ENCODE peak calls at places on chromosome 10, in five cellular contexts. One of them, this sample, is unnamed.

GRCh38 chr10:87657370-87657769 is 2.3 kb upstream of the PAPSS2 start:
- DNase-seq in islet precursor cell: no peak
- DNase-seq in stimulated activated CD8-positive, alpha-beta memory T cell treated with anti-CD3 and anti-CD28 coated beads, Interleukin-2, amount 100 ng/mL, for 48 hours: no peak
- DNase-seq in T-helper 9 cell: no peak
- DNase-seq in non-pigmented ciliary epithelial cell: no peak
- DNase-seq in this sample: no peak

GRCh38 chr10:96588601-96589419 is 2.0 kb upstream of the TM9SF3 start:
- DNase-seq in non-pigmented ciliary epithelial cell: no peak
- DNase-seq in stimulated activated CD8-positive, alpha-beta memory T cell treated with anti-CD3 and anti-CD28 coated beads, Interleukin-2, amount 100 ng/mL, for 48 hours: no peak
- DNase-seq in T-helper 9 cell: no peak
- DNase-seq in islet precursor cell: no peak
- DNase-seq in this sample: no peak

GRCh38 chr10:35153723-35154122 is 27.1 kb downstream of the CREM start:
- DNase-seq in islet precursor cell: no peak
- DNase-seq in stimulated activated CD8-positive, alpha-beta memory T cell treated with anti-CD3 and anti-CD28 coated beads, Interleukin-2, amount 100 ng/mL, for 48 hours: no peak
- DNase-seq in non-pigmented ciliary epithelial cell: no peak
- DNase-seq in T-helper 9 cell: no peak
- DNase-seq in this sample: no peak

GRCh38 chr10:93481213-93481930 is 762 bp downstream of the MYOF start:
- DNase-seq in stimulated activated CD8-positive, alpha-beta memory T cell treated with anti-CD3 and anti-CD28 coated beads, Interleukin-2, amount 100 ng/mL, for 48 hours: no peak
- DNase-seq in islet precursor cell: no peak
- DNase-seq in non-pigmented ciliary epithelial cell: no peak
- DNase-seq in T-helper 9 cell: no peak
- DNase-seq in this sample: no peak

GRCh38 chr10:13074562-13075451 is 25.2 kb upstream of the OPTN start:
- DNase-seq in islet precursor cell: peak
- DNase-seq in T-helper 9 cell: peak
- DNase-seq in non-pigmented ciliary epithelial cell: peak
- DNase-seq in stimulated activated CD8-positive, alpha-beta memory T cell treated with anti-CD3 and anti-CD28 coated beads, Interleukin-2, amount 100 ng/mL, for 48 hours: peak
- DNase-seq in this sample: no peak

GRCh38 chr10:50554381-50554994 is 69.3 kb downstream of the SGMS1 start:
- DNase-seq in T-helper 9 cell: no peak
- DNase-seq in islet precursor cell: no peak
- DNase-seq in stimulated activated CD8-positive, alpha-beta memory T cell treated with anti-CD3 and anti-CD28 coated beads, Interleukin-2, amount 100 ng/mL, for 48 hours: no peak
- DNase-seq in non-pigmented ciliary epithelial cell: no peak
- DNase-seq in this sample: no peak

GRCh38 chr10:24133839-24134238 is 75.1 kb upstream of the KIAA1217 start:
- DNase-seq in islet precursor cell: no peak
- DNase-seq in stimulated activated CD8-positive, alpha-beta memory T cell treated with anti-CD3 and anti-CD28 coated beads, Interleukin-2, amount 100 ng/mL, for 48 hours: no peak
- DNase-seq in non-pigmented ciliary epithelial cell: no peak
- DNase-seq in T-helper 9 cell: no peak
- DNase-seq in this sample: no peak

GRCh38 chr10:88207121-88207546 is 343.7 kb downstream of the PTEN start:
- DNase-seq in islet precursor cell: no peak
- DNase-seq in T-helper 9 cell: no peak
- DNase-seq in stimulated activated CD8-positive, alpha-beta memory T cell treated with anti-CD3 and anti-CD28 coated beads, Interleukin-2, amount 100 ng/mL, for 48 hours: no peak
- DNase-seq in non-pigmented ciliary epithelial cell: no peak
- DNase-seq in this sample: peak

GRCh38 chr10:101231092-101231491 is 1.8 kb upstream of the LBX1 start:
- DNase-seq in non-pigmented ciliary epithelial cell: no peak
- DNase-seq in T-helper 9 cell: no peak
- DNase-seq in stimulated activated CD8-positive, alpha-beta memory T cell treated with anti-CD3 and anti-CD28 coated beads, Interleukin-2, amount 100 ng/mL, for 48 hours: no peak
- DNase-seq in islet precursor cell: no peak
- DNase-seq in this sample: no peak

GRCh38 chr10:75847477-75847876 is 416.1 kb downstream of the LRMDA start:
- DNase-seq in stimulated activated CD8-positive, alpha-beta memory T cell treated with anti-CD3 and anti-CD28 coated beads, Interleukin-2, amount 100 ng/mL, for 48 hours: no peak
- DNase-seq in non-pigmented ciliary epithelial cell: no peak
- DNase-seq in T-helper 9 cell: no peak
- DNase-seq in islet precursor cell: no peak
- DNase-seq in this sample: no peak

GRCh38 chr10:83142074-83142563 is 997.2 kb upstream of the GHITM start:
- DNase-seq in T-helper 9 cell: no peak
- DNase-seq in stimulated activated CD8-positive, alpha-beta memory T cell treated with anti-CD3 and anti-CD28 coated beads, Interleukin-2, amount 100 ng/mL, for 48 hours: no peak
- DNase-seq in islet precursor cell: no peak
- DNase-seq in non-pigmented ciliary epithelial cell: no peak
- DNase-seq in this sample: no peak

GRCh38 chr10:132677096-132677904 is 108.6 kb downstream of the NKX6-2 start:
- DNase-seq in non-pigmented ciliary epithelial cell: no peak
- DNase-seq in islet precursor cell: peak
- DNase-seq in T-helper 9 cell: no peak
- DNase-seq in stimulated activated CD8-positive, alpha-beta memory T cell treated with anti-CD3 and anti-CD28 coated beads, Interleukin-2, amount 100 ng/mL, for 48 hours: no peak
- DNase-seq in this sample: no peak

GRCh38 chr10:75878586-75878985 is 447.2 kb downstream of the LRMDA start:
- DNase-seq in islet precursor cell: no peak
- DNase-seq in non-pigmented ciliary epithelial cell: no peak
- DNase-seq in T-helper 9 cell: no peak
- DNase-seq in stimulated activated CD8-positive, alpha-beta memory T cell treated with anti-CD3 and anti-CD28 coated beads, Interleukin-2, amount 100 ng/mL, for 48 hours: no peak
- DNase-seq in this sample: no peak

GRCh38 chr10:125006921-125007391 is 65.0 kb downstream of the ZRANB1 start:
- DNase-seq in stimulated activated CD8-positive, alpha-beta memory T cell treated with anti-CD3 and anti-CD28 coated beads, Interleukin-2, amount 100 ng/mL, for 48 hours: no peak
- DNase-seq in islet precursor cell: no peak
- DNase-seq in T-helper 9 cell: no peak
- DNase-seq in non-pigmented ciliary epithelial cell: no peak
- DNase-seq in this sample: peak

GRCh38 chr10:97422921-97423420 is 3.0 kb upstream of the PGAM1 start:
- DNase-seq in stimulated activated CD8-positive, alpha-beta memory T cell treated with anti-CD3 and anti-CD28 coated beads, Interleukin-2, amount 100 ng/mL, for 48 hours: no peak
- DNase-seq in T-helper 9 cell: no peak
- DNase-seq in non-pigmented ciliary epithelial cell: no peak
- DNase-seq in islet precursor cell: no peak
- DNase-seq in this sample: peak

GRCh38 chr10:31219321-31219720 is 99.7 kb upstream of the ZEB1 start:
- DNase-seq in islet precursor cell: no peak
- DNase-seq in stimulated activated CD8-positive, alpha-beta memory T cell treated with anti-CD3 and anti-CD28 coated beads, Interleukin-2, amount 100 ng/mL, for 48 hours: no peak
- DNase-seq in T-helper 9 cell: no peak
- DNase-seq in non-pigmented ciliary epithelial cell: no peak
- DNase-seq in this sample: no peak

GRCh38 chr10:43913676-43914235 is 265.1 kb upstream of the ZNF32 start:
- DNase-seq in stimulated activated CD8-positive, alpha-beta memory T cell treated with anti-CD3 and anti-CD28 coated beads, Interleukin-2, amount 100 ng/mL, for 48 hours: no peak
- DNase-seq in islet precursor cell: no peak
- DNase-seq in T-helper 9 cell: no peak
- DNase-seq in non-pigmented ciliary epithelial cell: no peak
- DNase-seq in this sample: no peak

GRCh38 chr10:32417906-32418547 is 27.9 kb upstream of the CCDC7 start:
- DNase-seq in islet precursor cell: no peak
- DNase-seq in stimulated activated CD8-positive, alpha-beta memory T cell treated with anti-CD3 and anti-CD28 coated beads, Interleukin-2, amount 100 ng/mL, for 48 hours: no peak
- DNase-seq in non-pigmented ciliary epithelial cell: peak
- DNase-seq in T-helper 9 cell: no peak
- DNase-seq in this sample: peak

GRCh38 chr10:110209926-110210662 is 2.7 kb downstream of the MXI1 start:
- DNase-seq in stimulated activated CD8-positive, alpha-beta memory T cell treated with anti-CD3 and anti-CD28 coated beads, Interleukin-2, amount 100 ng/mL, for 48 hours: peak
- DNase-seq in T-helper 9 cell: peak
- DNase-seq in non-pigmented ciliary epithelial cell: no peak
- DNase-seq in islet precursor cell: peak
- DNase-seq in this sample: no peak

GRCh38 chr10:73772280-73773151 is 9.3 kb upstream of the CHCHD1 start:
- DNase-seq in stimulated activated CD8-positive, alpha-beta memory T cell treated with anti-CD3 and anti-CD28 coated beads, Interleukin-2, amount 100 ng/mL, for 48 hours: peak
- DNase-seq in T-helper 9 cell: peak
- DNase-seq in non-pigmented ciliary epithelial cell: no peak
- DNase-seq in islet precursor cell: peak
- DNase-seq in this sample: peak

GRCh38 chr10:10138685-10139084 is 879.0 kb upstream of the CELF2 start:
- DNase-seq in T-helper 9 cell: no peak
- DNase-seq in islet precursor cell: no peak
- DNase-seq in non-pigmented ciliary epithelial cell: no peak
- DNase-seq in stimulated activated CD8-positive, alpha-beta memory T cell treated with anti-CD3 and anti-CD28 coated beads, Interleukin-2, amount 100 ng/mL, for 48 hours: no peak
- DNase-seq in this sample: no peak

GRCh38 chr10:116627386-116627933 is 6.7 kb downstream of the PNLIPRP2 start:
- DNase-seq in islet precursor cell: peak
- DNase-seq in T-helper 9 cell: no peak
- DNase-seq in stimulated activated CD8-positive, alpha-beta memory T cell treated with anti-CD3 and anti-CD28 coated beads, Interleukin-2, amount 100 ng/mL, for 48 hours: no peak
- DNase-seq in non-pigmented ciliary epithelial cell: no peak
- DNase-seq in this sample: no peak

GRCh38 chr10:50260791-50261281 is 9.5 kb upstream of the ASAH2 start:
- DNase-seq in T-helper 9 cell: no peak
- DNase-seq in non-pigmented ciliary epithelial cell: peak
- DNase-seq in islet precursor cell: no peak
- DNase-seq in stimulated activated CD8-positive, alpha-beta memory T cell treated with anti-CD3 and anti-CD28 coated beads, Interleukin-2, amount 100 ng/mL, for 48 hours: no peak
- DNase-seq in this sample: no peak

GRCh38 chr10:97175586-97175985 is 10.2 kb downstream of the SLIT1 start:
- DNase-seq in islet precursor cell: no peak
- DNase-seq in T-helper 9 cell: no peak
- DNase-seq in stimulated activated CD8-positive, alpha-beta memory T cell treated with anti-CD3 and anti-CD28 coated beads, Interleukin-2, amount 100 ng/mL, for 48 hours: no peak
- DNase-seq in non-pigmented ciliary epithelial cell: no peak
- DNase-seq in this sample: no peak

GRCh38 chr10:13707156-13707881 is 120.6 kb downstream of the PRPF18 start:
- DNase-seq in islet precursor cell: peak
- DNase-seq in T-helper 9 cell: no peak
- DNase-seq in stimulated activated CD8-positive, alpha-beta memory T cell treated with anti-CD3 and anti-CD28 coated beads, Interleukin-2, amount 100 ng/mL, for 48 hours: no peak
- DNase-seq in non-pigmented ciliary epithelial cell: peak
- DNase-seq in this sample: peak

GRCh38 chr10:63588436-63589180 is 67.4 kb downstream of the REEP3 start:
- DNase-seq in stimulated activated CD8-positive, alpha-beta memory T cell treated with anti-CD3 and anti-CD28 coated beads, Interleukin-2, amount 100 ng/mL, for 48 hours: no peak
- DNase-seq in T-helper 9 cell: no peak
- DNase-seq in non-pigmented ciliary epithelial cell: no peak
- DNase-seq in islet precursor cell: peak
- DNase-seq in this sample: no peak

GRCh38 chr10:70513848-70514309 is 35.3 kb downstream of the PALD1 start:
- DNase-seq in non-pigmented ciliary epithelial cell: no peak
- DNase-seq in T-helper 9 cell: no peak
- DNase-seq in stimulated activated CD8-positive, alpha-beta memory T cell treated with anti-CD3 and anti-CD28 coated beads, Interleukin-2, amount 100 ng/mL, for 48 hours: peak
- DNase-seq in islet precursor cell: no peak
- DNase-seq in this sample: no peak

GRCh38 chr10:30158325-30158960 is 99.1 kb upstream of the JCAD start:
- DNase-seq in islet precursor cell: no peak
- DNase-seq in T-helper 9 cell: no peak
- DNase-seq in non-pigmented ciliary epithelial cell: no peak
- DNase-seq in stimulated activated CD8-positive, alpha-beta memory T cell treated with anti-CD3 and anti-CD28 coated beads, Interleukin-2, amount 100 ng/mL, for 48 hours: no peak
- DNase-seq in this sample: no peak